ENCODE peak calls at places on chromosomes 12 and 14, in nine cellular contexts. F is GM18507; G is stimulated activated CD8-positive, alpha-beta memory T cell treated with anti-CD3 and anti-CD28 coated beads, Interleukin-7, amount 100 ng/mL, for 1 hour; P is CD4-positive, alpha-beta T cell; D is RWPE2; X is cardiac septum; N is naive thymus-derived CD4-positive, alpha-beta T cell; E is dorsolateral prefrontal cortex; J is Peyer's patch. M is an unnamed sample.
A peak's percentile ranks its signal among the peaks of the same experiment; 100 is the strongest.

GRCh38 chr14:39219075-39219499 is 14.6 kb upstream of the MIA2 start:
- DNase-seq in N (no peak), E (no peak), G (no peak), X (no peak), J (no peak), F (no peak), P (no peak), D (no peak), M (no peak)

GRCh38 chr12:2306012-2306411 is 253.2 kb downstream of the CACNA1C start:
- DNase-seq in X (no peak), D (no peak), G (no peak), N (no peak), J (no peak), P (no peak), F (no peak), E (no peak), M (no peak)

GRCh38 chr12:44873898-44874297 is 2.2 kb downstream of the NELL2 start:
- DNase-seq in E (no peak), P (no peak), D (no peak), G (no peak), N (peak; percentile 56), J (no peak), X (no peak), F (no peak), M (no peak)

GRCh38 chr12:23722655-23723054 is 226.8 kb downstream of the SOX5 start:
- DNase-seq in E (no peak), F (no peak), J (no peak), X (no peak), P (no peak), G (no peak), D (no peak), N (no peak), M (no peak)

GRCh38 chr12:46177842-46178608 is 90.8 kb downstream of the SLC38A1 start:
- DNase-seq in P (no peak), D (no peak), F (no peak), N (peak; percentile 64), G (no peak), J (no peak), E (no peak), X (no peak), M (no peak)

GRCh38 chr14:104588066-104588857 is 8.7 kb downstream of the C14orf180 start:
- DNase-seq in F (no peak), E (no peak), X (no peak), G (no peak), J (no peak), D (no peak), N (no peak), P (no peak), M (no peak)

GRCh38 chr14:100856056-100856950 is 30.4 kb downstream of the MEG3 start:
- DNase-seq in J (no peak), F (no peak), X (no peak), N (no peak), D (peak; percentile 51), E (no peak), G (no peak), P (no peak), M (no peak)

GRCh38 chr12:123761841-123762714 is at the start of gene DNAH10:
- DNase-seq in E (no peak), F (peak; percentile 42), J (peak; percentile 54), X (no peak), D (no peak), P (no peak), N (peak; percentile 41), G (no peak), M (peak; percentile 67)

GRCh38 chr14:21711360-21711961 is 37.8 kb upstream of the OR4E1 start:
- DNase-seq in P (no peak), J (peak; percentile 55), F (peak; percentile 2), N (peak; percentile 57), G (no peak), X (no peak), E (no peak), D (no peak), M (no peak)

GRCh38 chr12:49028666-49029275 is 10.2 kb upstream of the PRKAG1 start:
- DNase-seq in N (no peak), P (no peak), E (peak; percentile 30), J (no peak), G (no peak), D (no peak), F (no peak), X (no peak), M (no peak)

GRCh38 chr14:65961004-65961403 is 525.2 kb upstream of the CCDC196 start:
- DNase-seq in X (no peak), F (no peak), N (peak; percentile 51), J (peak; percentile 78), E (no peak), G (peak; percentile 39), D (no peak), P (peak; percentile 61), M (peak; percentile 13)

M was measured in GM12892.